ENCODE peak calls at places on chromosomes 2 and 18, in ten cellular contexts. B is H54; K is ACHN; Z is NCI-H146; F is HFF-Myc; O is tibial nerve; V is HEK293T; J is stimulated activated CD8-positive, alpha-beta memory T cell treated with anti-CD3 and anti-CD28 coated beads, Interleukin-2, amount 100 ng/mL, for 1 hour; W is left ventricle myocardium inferior; L is CD4-positive, alpha-beta T cell. U is an unnamed sample.

GRCh38 chr2:67515538-67515937 is 118.4 kb downstream of the ETAA1 start:
- DNase-seq in K (no peak), J (no peak), O (no peak), L (no peak), W (no peak), B (no peak), Z (peak; percentile 6), F (no peak), V (no peak), U (no peak)

GRCh38 chr2:213231966-213232365 is 52.3 kb upstream of the SPAG16 start:
- DNase-seq in B (no peak), W (no peak), Z (no peak), L (no peak), K (no peak), J (no peak), O (no peak), F (no peak), V (no peak), U (no peak)

GRCh38 chr18:59665057-59666007 is 31.9 kb downstream of the CCBE1 start:
- DNase-seq in B (no peak), V (no peak), W (no peak), J (no peak), K (no peak), F (no peak), Z (no peak), O (no peak), L (no peak), U (no peak)

GRCh38 chr2:82819936-82820335 is 1639.1 kb downstream of the SUCLG1 start:
- DNase-seq in K (no peak), W (no peak), L (no peak), V (no peak), B (no peak), F (no peak), J (no peak), O (no peak), Z (no peak), U (no peak)

GRCh38 chr2:47300081-47300480 is 102.9 kb upstream of the MSH2 start:
- DNase-seq in B (no peak), V (no peak), F (no peak), Z (no peak), K (no peak), J (no peak), O (no peak), L (no peak), W (no peak), U (no peak)

GRCh38 chr2:160581035-160581434 is 87.4 kb upstream of the RBMS1 start:
- DNase-seq in O (no peak), J (no peak), Z (no peak), W (no peak), V (no peak), L (no peak), F (no peak), B (no peak), K (no peak), U (no peak)

GRCh38 chr2:160994141-160995002 is 165.9 kb upstream of the TANK start:
- DNase-seq in B (peak; percentile 36), O (peak; percentile 97), L (peak; percentile 44), J (peak; percentile 52), W (peak; percentile 25), F (peak; percentile 83), Z (peak; percentile 0), K (peak; percentile 84), V (peak; percentile 62), U (no peak)

GRCh38 chr2:218301176-218301819 is 9.0 kb upstream of the TMBIM1 start:
- DNase-seq in F (peak; percentile 77), L (peak; percentile 82), K (peak; percentile 88), O (peak; percentile 95), Z (peak; percentile 64), J (peak; percentile 83), V (peak; percentile 75), B (peak; percentile 33), W (peak; percentile 75), U (peak; percentile 67)

GRCh38 chr18:51490860-51491259 is 293.4 kb upstream of the MEX3C start:
- DNase-seq in V (no peak), L (no peak), O (no peak), J (no peak), W (no peak), K (no peak), B (no peak), Z (no peak), F (no peak), U (no peak)

GRCh38 chr2:105607920-105608504 is 136.7 kb upstream of the NCK2 start:
- DNase-seq in K (no peak), F (no peak), B (no peak), J (no peak), O (no peak), Z (no peak), V (no peak), W (peak; percentile 27), L (no peak), U (no peak)

GRCh38 chr18:23397907-23398306 is 55.2 kb upstream of the RIOK3 start:
- DNase-seq in O (no peak), V (no peak), Z (no peak), B (no peak), F (no peak), J (no peak), K (no peak), L (no peak), W (no peak), U (no peak)

GRCh38 chr2:112277591-112278220 is 2.3 kb downstream of the ZC3H6 start:
- DNase-seq in J (no peak), V (no peak), B (no peak), Z (no peak), K (no peak), F (no peak), O (no peak), L (no peak), W (no peak), U (no peak)

GRCh38 chr2:183541766-183542165 is 417.5 kb downstream of the NUP35 start:
- DNase-seq in L (no peak), F (no peak), B (peak; percentile 20), V (peak; percentile 7), O (no peak), Z (no peak), W (no peak), J (no peak), K (peak; percentile 26), U (no peak)

GRCh38 chr2:64404002-64404731 is 49.8 kb upstream of the LGALSL start:
- DNase-seq in L (no peak), V (no peak), B (no peak), W (peak; percentile 88), J (no peak), O (peak; percentile 77), Z (peak; percentile 5), K (no peak), F (peak; percentile 80), U (peak; percentile 84)

GRCh38 chr2:99819766-99820165 is 322.6 kb downstream of the AFF3 start:
- DNase-seq in O (no peak), V (peak; percentile 14), B (no peak), W (no peak), L (no peak), J (no peak), K (peak; percentile 99), F (no peak), Z (peak; percentile 3), U (no peak)

GRCh38 chr2:131036269-131036668 is 57.0 kb downstream of the FAM168B start:
- DNase-seq in K (no peak), L (no peak), Z (no peak), V (no peak), W (no peak), B (no peak), O (no peak), J (no peak), F (no peak), U (no peak)

GRCh38 chr2:202870431-202871160 is 970 bp downstream of the ICA1L start:
- DNase-seq in O (peak; percentile 61), F (peak; percentile 38), J (peak; percentile 23), B (peak; percentile 35), V (peak; percentile 64), L (peak; percentile 59), K (peak; percentile 79), Z (peak; percentile 92), W (peak; percentile 51), U (peak; percentile 78)

GRCh38 chr2:10045561-10046355 is 2.4 kb downstream of the KLF11 start:
- DNase-seq in B (no peak), K (no peak), J (no peak), O (no peak), F (no peak), L (no peak), W (no peak), V (no peak), Z (no peak), U (no peak)

GRCh38 chr2:238158807-238159539 is at the start of gene ERFE:
- DNase-seq in B (no peak), O (no peak), F (no peak), Z (peak; percentile 55), V (peak; percentile 79), J (no peak), W (peak; percentile 20), K (peak; percentile 69), L (peak; percentile 18), U (no peak)

GRCh38 chr2:106845716-106846115 is 40.3 kb downstream of the ST6GAL2 start:
- DNase-seq in W (no peak), K (no peak), Z (no peak), F (no peak), O (no peak), L (no peak), B (no peak), V (no peak), J (no peak), U (no peak)

GRCh38 chr2:235768606-235769005 is 274.8 kb downstream of the AGAP1 start:
- DNase-seq in F (no peak), Z (no peak), J (no peak), L (no peak), B (no peak), O (no peak), W (no peak), V (no peak), K (no peak), U (no peak)

GRCh38 chr2:201234167-201235139 is 25.9 kb upstream of the CASP8 start:
- DNase-seq in W (no peak), V (no peak), B (no peak), J (no peak), K (peak; percentile 41), F (no peak), L (no peak), Z (no peak), O (no peak), U (no peak)

GRCh38 chr2:206253125-206253787 is 21.2 kb upstream of the ZDBF2 start:
- DNase-seq in L (no peak), V (no peak), F (no peak), Z (no peak), K (no peak), B (no peak), O (no peak), J (no peak), W (no peak), U (no peak)

GRCh38 chr2:100275200-100275589 is 47.1 kb downstream of the LONRF2 start:
- DNase-seq in F (no peak), L (no peak), B (no peak), O (no peak), V (no peak), W (no peak), K (no peak), Z (no peak), J (no peak), U (no peak)

GRCh38 chr18:37564796-37565137 is 831 bp downstream of the CELF4 start:
- DNase-seq in V (peak; percentile 89), F (peak; percentile 5), J (no peak), K (peak; percentile 66), W (peak; percentile 67), L (no peak), Z (peak; percentile 64), O (peak; percentile 44), B (no peak), U (no peak)

GRCh38 chr2:128324008-128324896 is 5.6 kb upstream of the HS6ST1 start:
- DNase-seq in B (no peak), Z (peak; percentile 74), K (no peak), W (no peak), F (no peak), L (no peak), O (no peak), V (no peak), J (no peak), U (no peak)

GRCh38 chr2:219073413-219074129 is 12.8 kb upstream of the IHH start:
- DNase-seq in Z (peak; percentile 63), B (no peak), W (no peak), K (peak; percentile 81), J (no peak), O (no peak), V (peak; percentile 70), F (peak; percentile 12), L (no peak), U (peak; percentile 57)

GRCh38 chr2:108396845-108397244 is 19.1 kb downstream of the SULT1C4 start:
- DNase-seq in W (no peak), L (no peak), J (no peak), B (no peak), F (no peak), Z (peak; percentile 17), K (peak; percentile 25), V (no peak), O (peak; percentile 8), U (no peak)